ENCODE peak calls at places on chromosomes 3 and 15, in nine cellular contexts. R, H, O, B, Q, E, L, K and P are unnamed samples.
A peak's percentile ranks its signal among the peaks of the same experiment; 100 is the strongest.

GRCh38 chr3:134677196-134677986 is 26.6 kb upstream of the KY start:
- DNase-seq in L (no peak), E (no peak), B (no peak), R (no peak), H (no peak), Q (no peak), K (peak; percentile 37), O (peak; percentile 51), P (peak; percentile 30)

GRCh38 chr3:74824366-74824765 is 209.9 kb upstream of the CNTN3 start:
- DNase-seq in H (no peak), Q (no peak), B (peak; percentile 22), L (no peak), R (no peak), E (no peak), K (no peak), O (no peak), P (no peak)

GRCh38 chr3:136644200-136644599 is 108.0 kb downstream of the STAG1 start:
- DNase-seq in B (no peak), L (no peak), K (no peak), E (no peak), O (no peak), Q (no peak), R (peak; percentile 21), H (no peak), P (no peak)

GRCh38 chr15:41215708-41216107 is 14.8 kb downstream of the EXD1 start:
- DNase-seq in B (no peak), H (no peak), Q (no peak), R (no peak), L (no peak), E (no peak), O (no peak), K (no peak), P (no peak)

GRCh38 chr3:125136515-125136914 is 76.0 kb downstream of the SLC12A8 start:
- DNase-seq in L (no peak), H (no peak), K (no peak), E (no peak), O (no peak), Q (no peak), R (no peak), B (no peak), P (no peak)

GRCh38 chr3:46496745-46497555 is 826 bp upstream of the RTP3 start:
- DNase-seq in B (no peak), E (peak; percentile 8), H (no peak), L (no peak), K (peak; percentile 14), R (peak; percentile 13), Q (no peak), O (no peak), P (no peak)

GRCh38 chr3:127953636-127954035 is 38.6 kb downstream of the KBTBD12 start:
- DNase-seq in O (no peak), B (no peak), Q (no peak), E (no peak), L (no peak), R (no peak), K (no peak), H (no peak), P (no peak)

GRCh38 chr15:74995779-74996765 is 709 bp downstream of the SCAMP5 start:
- DNase-seq in E (no peak), K (peak; percentile 21), L (no peak), Q (peak; percentile 26), O (no peak), H (peak; percentile 30), B (peak; percentile 68), R (peak; percentile 75), P (no peak)

GRCh38 chr3:115019900-115020299 is 127.2 kb downstream of the ZBTB20 start:
- DNase-seq in K (peak; percentile 7), R (no peak), E (no peak), H (no peak), L (no peak), O (no peak), B (peak; percentile 3), Q (no peak), P (peak; percentile 2)

GRCh38 chr3:122356402-122356801 is 26.6 kb downstream of the MIX23 start:
- DNase-seq in B (peak; percentile 41), O (no peak), H (peak; percentile 67), L (peak; percentile 64), K (peak; percentile 39), E (no peak), Q (no peak), R (peak; percentile 56), P (peak; percentile 81)

GRCh38 chr3:113454625-113455024 is 13.3 kb upstream of the CFAP44 start:
- DNase-seq in E (no peak), L (no peak), Q (no peak), K (no peak), O (no peak), B (no peak), H (no peak), R (no peak), P (no peak)

GRCh38 chr3:170003881-170004356 is 33.9 kb upstream of the GPR160 start:
- DNase-seq in R (no peak), H (no peak), Q (no peak), O (no peak), K (no peak), B (no peak), L (no peak), E (no peak), P (no peak)

GRCh38 chr3:102237181-102237580 is 197.6 kb upstream of the ZPLD1 start:
- DNase-seq in B (no peak), O (no peak), R (no peak), L (no peak), H (no peak), E (no peak), Q (no peak), K (no peak), P (peak; percentile 14)

GRCh38 chr3:102233881-102234280 is 200.9 kb upstream of the ZPLD1 start:
- DNase-seq in H (no peak), K (no peak), O (no peak), L (no peak), Q (no peak), B (no peak), E (peak; percentile 69), R (no peak), P (no peak)

GRCh38 chr3:102237838-102238237 is 197.0 kb upstream of the ZPLD1 start:
- DNase-seq in B (no peak), K (no peak), Q (no peak), O (no peak), E (no peak), R (no peak), L (no peak), H (no peak), P (no peak)

GRCh38 chr3:102238362-102238761 is 196.5 kb upstream of the ZPLD1 start:
- DNase-seq in H (no peak), K (no peak), R (no peak), B (peak; percentile 35), O (no peak), E (no peak), Q (no peak), L (no peak), P (peak; percentile 39)

GRCh38 chr3:102235679-102236078 is 199.1 kb upstream of the ZPLD1 start:
- DNase-seq in E (no peak), B (peak; percentile 11), L (no peak), Q (no peak), K (no peak), R (no peak), H (no peak), O (no peak), P (no peak)
- TF ChIP-seq CTCF in E (no peak), B (peak; percentile 40), L (no peak), Q (no peak), K (no peak), R (peak; percentile 61), H (no peak), O (no peak), P (no peak)

GRCh38 chr3:65619391-65620298 is 419.1 kb downstream of the MAGI1 start:
- DNase-seq in R (peak; percentile 15), Q (no peak), H (no peak), E (no peak), B (no peak), K (no peak), L (no peak), O (no peak), P (no peak)
- H3K4me1 ChIP-seq in R (peaks cover 23% of the 10 kb centered on the region), Q (peaks cover 20% of the 10 kb centered on the region), H (peaks cover 8% of the 10 kb centered on the region), E (no peaks in the 10 kb centered on the region), B (peaks cover 8% of the 10 kb centered on the region), K (no peaks in the 10 kb centered on the region), L (no peaks in the 10 kb centered on the region), O (no peaks in the 10 kb centered on the region), P (no peaks in the 10 kb centered on the region)

DNA sequence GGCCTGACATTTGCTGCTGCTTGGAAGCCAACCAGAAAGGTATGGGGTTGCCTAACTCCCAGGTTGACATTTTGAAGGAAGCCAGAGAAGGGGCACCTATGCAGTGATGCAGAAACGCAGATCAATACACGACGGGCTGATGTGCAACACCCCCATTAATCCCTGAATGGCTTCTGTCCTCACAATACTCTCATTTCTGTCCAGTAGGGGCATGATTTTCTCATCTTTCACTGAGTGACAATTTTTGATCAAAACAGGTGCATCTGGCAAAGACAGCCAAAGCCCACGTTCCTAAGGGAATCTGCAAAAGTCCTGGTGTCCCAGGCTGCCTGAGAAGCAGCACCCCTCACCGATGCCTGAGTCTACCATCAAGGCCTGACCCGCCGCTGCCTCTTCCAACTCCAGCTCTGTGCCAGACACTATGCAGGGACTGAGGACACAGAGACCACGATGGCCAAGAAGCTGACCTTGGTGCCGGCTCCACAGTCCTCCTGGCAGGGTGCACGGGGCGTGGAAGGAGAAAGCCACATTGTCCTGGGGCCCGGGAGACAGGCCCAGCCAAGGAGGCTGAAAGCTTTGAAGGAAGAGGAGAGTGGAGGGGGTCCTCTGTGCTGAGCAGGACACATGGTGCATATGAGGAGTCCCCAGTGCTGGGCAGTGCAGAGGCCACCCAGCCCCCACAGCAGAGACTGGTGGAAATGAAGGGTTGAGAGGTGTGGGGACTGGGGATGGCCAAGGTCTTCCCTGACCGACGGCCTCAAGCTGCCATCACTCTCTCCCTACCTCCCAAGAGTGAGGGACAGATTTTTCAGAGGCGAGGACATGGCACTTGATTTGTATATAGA is 159.6 kb downstream of the NUP210 start:
- DNase-seq in Q (no peak), K (no peak), H (no peak), R (no peak), E (no peak), B (no peak), O (no peak), L (no peak), P (no peak)
- TF ChIP-seq CTCF in Q (no peak), K (no peak), H (no peak), R (peak; percentile 32), E (no peak), B (no peak), O (no peak), L (no peak), P (no peak)

GRCh38 chr15:33101036-33101435 is 93.5 kb downstream of the FMN1 start:
- DNase-seq in O (no peak), H (no peak), Q (no peak), K (no peak), R (no peak), L (no peak), B (no peak), E (no peak), P (no peak)

GRCh38 chr15:33107950-33108349 is 86.6 kb downstream of the FMN1 start:
- DNase-seq in O (no peak), B (no peak), L (no peak), K (no peak), H (no peak), E (no peak), R (no peak), Q (no peak), P (no peak)

GRCh38 chr15:33108518-33108917 is 86.0 kb downstream of the FMN1 start:
- DNase-seq in O (no peak), Q (no peak), K (no peak), R (no peak), E (no peak), H (no peak), L (no peak), B (no peak), P (no peak)

GRCh38 chr15:33100314-33100713 is 94.2 kb downstream of the FMN1 start:
- DNase-seq in L (no peak), E (no peak), R (no peak), Q (no peak), O (no peak), K (no peak), H (no peak), B (no peak), P (no peak)

GRCh38 chr15:33104276-33104675 is 90.2 kb downstream of the FMN1 start:
- DNase-seq in L (no peak), Q (no peak), O (no peak), B (no peak), K (no peak), H (no peak), E (no peak), R (no peak), P (no peak)
- H3K4me1 ChIP-seq in L (no peaks in the 10 kb centered on the region), Q (no peaks in the 10 kb centered on the region), O (no peaks in the 10 kb centered on the region), B (no peaks in the 10 kb centered on the region), K (no peaks in the 10 kb centered on the region), H (no peaks in the 10 kb centered on the region), E (no peaks in the 10 kb centered on the region), R (no peaks in the 10 kb centered on the region), P (no peaks in the 10 kb centered on the region)